ENCODE peak calls at places on chromosomes 2 and 18, in eight cellular contexts. One of them, this sample, is unnamed.

GRCh38 chr2:240426797-240427721 is 8.4 kb upstream of the GPC1 start:
- DNase-seq in fibroblast of lung: peak
- DNase-seq in AG09309: no peak
- DNase-seq in tibial artery: peak
- DNase-seq in cardiac muscle cell: no peak
- DNase-seq in right lobe of liver: peak
- DNase-seq in astrocyte of the spinal cord: peak
- DNase-seq in heart right ventricle: no peak
- DNase-seq in this sample: peak

GRCh38 chr18:37124511-37124910 is 295.6 kb downstream of the KIAA1328 start:
- DNase-seq in tibial artery: no peak
- DNase-seq in AG09309: no peak
- DNase-seq in cardiac muscle cell: no peak
- DNase-seq in fibroblast of lung: peak
- DNase-seq in astrocyte of the spinal cord: peak
- DNase-seq in heart right ventricle: no peak
- DNase-seq in right lobe of liver: no peak
- DNase-seq in this sample: peak

GRCh38 chr18:3279201-3280185 is 17.6 kb downstream of the MYL12B start:
- DNase-seq in right lobe of liver: no peak
- DNase-seq in heart right ventricle: no peak
- DNase-seq in tibial artery: no peak
- DNase-seq in fibroblast of lung: no peak
- DNase-seq in astrocyte of the spinal cord: no peak
- DNase-seq in AG09309: no peak
- DNase-seq in cardiac muscle cell: no peak
- DNase-seq in this sample: no peak

GRCh38 chr2:237955640-237956401 is 11.0 kb upstream of the UBE2F start:
- DNase-seq in right lobe of liver: no peak
- DNase-seq in cardiac muscle cell: no peak
- DNase-seq in heart right ventricle: no peak
- DNase-seq in tibial artery: peak
- DNase-seq in fibroblast of lung: peak
- DNase-seq in AG09309: no peak
- DNase-seq in astrocyte of the spinal cord: no peak
- DNase-seq in this sample: no peak

GRCh38 chr2:150526827-150527226 is 39.4 kb upstream of the RND3 start:
- DNase-seq in cardiac muscle cell: no peak
- DNase-seq in tibial artery: no peak
- DNase-seq in fibroblast of lung: peak
- DNase-seq in astrocyte of the spinal cord: peak
- DNase-seq in AG09309: peak
- DNase-seq in heart right ventricle: no peak
- DNase-seq in right lobe of liver: no peak
- DNase-seq in this sample: peak

GRCh38 chr2:18149660-18150246 is 271.3 kb downstream of the KCNS3 start:
- DNase-seq in AG09309: no peak
- DNase-seq in tibial artery: no peak
- DNase-seq in right lobe of liver: no peak
- DNase-seq in cardiac muscle cell: peak
- DNase-seq in fibroblast of lung: peak
- DNase-seq in heart right ventricle: no peak
- DNase-seq in astrocyte of the spinal cord: peak
- DNase-seq in this sample: peak

GRCh38 chr2:98771771-98772521 is 41.0 kb upstream of the MGAT4A start:
- DNase-seq in astrocyte of the spinal cord: peak
- DNase-seq in right lobe of liver: no peak
- DNase-seq in tibial artery: no peak
- DNase-seq in heart right ventricle: no peak
- DNase-seq in fibroblast of lung: peak
- DNase-seq in AG09309: peak
- DNase-seq in cardiac muscle cell: no peak
- DNase-seq in this sample: peak

GRCh38 chr2:97662895-97663625 is 784 bp downstream of the ACTR1B start:
- DNase-seq in cardiac muscle cell: peak
- DNase-seq in heart right ventricle: peak
- DNase-seq in astrocyte of the spinal cord: peak
- DNase-seq in AG09309: peak
- DNase-seq in fibroblast of lung: peak
- DNase-seq in right lobe of liver: peak
- DNase-seq in tibial artery: peak
- DNase-seq in this sample: peak

GRCh38 chr2:177666408-177666807 is 273.8 kb downstream of the AGPS start:
- DNase-seq in AG09309: no peak
- DNase-seq in right lobe of liver: no peak
- DNase-seq in fibroblast of lung: peak
- DNase-seq in heart right ventricle: no peak
- DNase-seq in astrocyte of the spinal cord: peak
- DNase-seq in cardiac muscle cell: no peak
- DNase-seq in tibial artery: no peak
- DNase-seq in this sample: peak

GRCh38 chr2:237242091-237242536 is 156.4 kb downstream of the COPS8 start:
- DNase-seq in astrocyte of the spinal cord: no peak
- DNase-seq in right lobe of liver: no peak
- DNase-seq in fibroblast of lung: peak
- DNase-seq in AG09309: no peak
- DNase-seq in cardiac muscle cell: no peak
- DNase-seq in heart right ventricle: no peak
- DNase-seq in tibial artery: no peak
- DNase-seq in this sample: peak

GRCh38 chr2:43185146-43185545 is 41.3 kb downstream of the ZFP36L2 start:
- DNase-seq in fibroblast of lung: peak
- DNase-seq in right lobe of liver: no peak
- DNase-seq in astrocyte of the spinal cord: peak
- DNase-seq in tibial artery: no peak
- DNase-seq in cardiac muscle cell: no peak
- DNase-seq in AG09309: no peak
- DNase-seq in heart right ventricle: no peak
- DNase-seq in this sample: no peak

GRCh38 chr2:220704810-220705209 is 867.3 kb downstream of the EPHA4 start:
- DNase-seq in cardiac muscle cell: no peak
- DNase-seq in right lobe of liver: no peak
- DNase-seq in fibroblast of lung: no peak
- DNase-seq in heart right ventricle: no peak
- DNase-seq in tibial artery: no peak
- DNase-seq in astrocyte of the spinal cord: no peak
- DNase-seq in AG09309: no peak
- DNase-seq in this sample: no peak

GRCh38 chr2:132797551-132797950 is 127.5 kb upstream of the LYPD1 start:
- DNase-seq in astrocyte of the spinal cord: peak
- DNase-seq in cardiac muscle cell: no peak
- DNase-seq in tibial artery: no peak
- DNase-seq in heart right ventricle: no peak
- DNase-seq in AG09309: peak
- DNase-seq in fibroblast of lung: peak
- DNase-seq in right lobe of liver: no peak
- DNase-seq in this sample: no peak

GRCh38 chr18:24276994-24277393 is 120.6 kb downstream of the OSBPL1A start:
- DNase-seq in heart right ventricle: no peak
- DNase-seq in fibroblast of lung: no peak
- DNase-seq in astrocyte of the spinal cord: no peak
- DNase-seq in AG09309: no peak
- DNase-seq in tibial artery: no peak
- DNase-seq in right lobe of liver: no peak
- DNase-seq in cardiac muscle cell: no peak
- DNase-seq in this sample: no peak

GRCh38 chr2:157952548-157952947 is 76.4 kb upstream of the ACVR1 start:
- DNase-seq in astrocyte of the spinal cord: no peak
- DNase-seq in right lobe of liver: no peak
- DNase-seq in fibroblast of lung: no peak
- DNase-seq in tibial artery: no peak
- DNase-seq in heart right ventricle: no peak
- DNase-seq in AG09309: no peak
- DNase-seq in cardiac muscle cell: no peak
- DNase-seq in this sample: no peak

GRCh38 chr2:71531522-71532047 is 78.2 kb downstream of the DYSF start:
- DNase-seq in cardiac muscle cell: no peak
- DNase-seq in AG09309: no peak
- DNase-seq in heart right ventricle: no peak
- DNase-seq in tibial artery: peak
- DNase-seq in fibroblast of lung: peak
- DNase-seq in right lobe of liver: no peak
- DNase-seq in astrocyte of the spinal cord: peak
- DNase-seq in this sample: peak

GRCh38 chr2:175871331-175871730 is 130.7 kb downstream of the LNPK start:
- DNase-seq in fibroblast of lung: peak
- DNase-seq in AG09309: peak
- DNase-seq in cardiac muscle cell: no peak
- DNase-seq in right lobe of liver: no peak
- DNase-seq in astrocyte of the spinal cord: no peak
- DNase-seq in heart right ventricle: no peak
- DNase-seq in tibial artery: no peak
- DNase-seq in this sample: peak

GRCh38 chr2:230537531-230537976 is 121.6 kb downstream of the SP100 start:
- DNase-seq in heart right ventricle: no peak
- DNase-seq in AG09309: no peak
- DNase-seq in right lobe of liver: no peak
- DNase-seq in cardiac muscle cell: no peak
- DNase-seq in tibial artery: no peak
- DNase-seq in fibroblast of lung: no peak
- DNase-seq in astrocyte of the spinal cord: no peak
- DNase-seq in this sample: no peak

GRCh38 chr18:49055787-49056186 is 105.0 kb upstream of the SMAD7 start:
- DNase-seq in cardiac muscle cell: no peak
- DNase-seq in heart right ventricle: peak
- DNase-seq in tibial artery: peak
- DNase-seq in astrocyte of the spinal cord: peak
- DNase-seq in right lobe of liver: peak
- DNase-seq in AG09309: peak
- DNase-seq in fibroblast of lung: peak
- DNase-seq in this sample: peak

GRCh38 chr2:219525533-219526232 is 11.4 kb downstream of the ASIC4 start:
- DNase-seq in fibroblast of lung: peak
- DNase-seq in right lobe of liver: no peak
- DNase-seq in tibial artery: no peak
- DNase-seq in AG09309: no peak
- DNase-seq in cardiac muscle cell: peak
- DNase-seq in astrocyte of the spinal cord: no peak
- DNase-seq in heart right ventricle: no peak
- DNase-seq in this sample: no peak

GRCh38 chr18:36535202-36535935 is 237.9 kb downstream of the FHOD3 start:
- DNase-seq in tibial artery: no peak
- DNase-seq in astrocyte of the spinal cord: no peak
- DNase-seq in heart right ventricle: no peak
- DNase-seq in fibroblast of lung: no peak
- DNase-seq in AG09309: no peak
- DNase-seq in right lobe of liver: no peak
- DNase-seq in cardiac muscle cell: no peak
- DNase-seq in this sample: no peak

GRCh38 chr2:233436191-233436581 is 81.9 kb downstream of the DGKD start:
- DNase-seq in fibroblast of lung: no peak
- DNase-seq in cardiac muscle cell: no peak
- DNase-seq in astrocyte of the spinal cord: no peak
- DNase-seq in tibial artery: peak
- DNase-seq in heart right ventricle: no peak
- DNase-seq in right lobe of liver: peak
- DNase-seq in AG09309: no peak
- DNase-seq in this sample: no peak

GRCh38 chr18:40867452-40867851 is 1087.6 kb upstream of the PIK3C3 start:
- DNase-seq in fibroblast of lung: peak
- DNase-seq in heart right ventricle: no peak
- DNase-seq in cardiac muscle cell: no peak
- DNase-seq in tibial artery: no peak
- DNase-seq in right lobe of liver: no peak
- DNase-seq in astrocyte of the spinal cord: peak
- DNase-seq in AG09309: no peak
- DNase-seq in this sample: peak

GRCh38 chr2:63843791-63844190 is 2.1 kb downstream of the UGP2 start:
- DNase-seq in cardiac muscle cell: no peak
- DNase-seq in right lobe of liver: no peak
- DNase-seq in astrocyte of the spinal cord: no peak
- DNase-seq in heart right ventricle: no peak
- DNase-seq in fibroblast of lung: no peak
- DNase-seq in AG09309: no peak
- DNase-seq in tibial artery: no peak
- DNase-seq in this sample: no peak
- H3K4me3 ChIP-seq in cardiac muscle cell: peak
- H3K4me3 ChIP-seq in right lobe of liver: peak
- H3K4me3 ChIP-seq in astrocyte of the spinal cord: no peak
- H3K4me3 ChIP-seq in heart right ventricle: peak
- H3K4me3 ChIP-seq in fibroblast of lung: peak
- H3K4me3 ChIP-seq in AG09309: no peak
- H3K4me3 ChIP-seq in tibial artery: peak
- H3K4me3 ChIP-seq in this sample: peak

GRCh38 chr2:83844490-83844889 is 614.6 kb downstream of the SUCLG1 start:
- DNase-seq in tibial artery: no peak
- DNase-seq in astrocyte of the spinal cord: no peak
- DNase-seq in heart right ventricle: no peak
- DNase-seq in cardiac muscle cell: no peak
- DNase-seq in AG09309: no peak
- DNase-seq in right lobe of liver: no peak
- DNase-seq in fibroblast of lung: no peak
- DNase-seq in this sample: no peak
- TF ChIP-seq CTCF in tibial artery: no peak
- TF ChIP-seq CTCF in astrocyte of the spinal cord: no peak
- TF ChIP-seq CTCF in heart right ventricle: no peak
- TF ChIP-seq CTCF in cardiac muscle cell: no peak
- TF ChIP-seq CTCF in AG09309: no peak
- TF ChIP-seq CTCF in right lobe of liver: no peak
- TF ChIP-seq CTCF in fibroblast of lung: no peak
- TF ChIP-seq CTCF in this sample: no peak

DNA sequence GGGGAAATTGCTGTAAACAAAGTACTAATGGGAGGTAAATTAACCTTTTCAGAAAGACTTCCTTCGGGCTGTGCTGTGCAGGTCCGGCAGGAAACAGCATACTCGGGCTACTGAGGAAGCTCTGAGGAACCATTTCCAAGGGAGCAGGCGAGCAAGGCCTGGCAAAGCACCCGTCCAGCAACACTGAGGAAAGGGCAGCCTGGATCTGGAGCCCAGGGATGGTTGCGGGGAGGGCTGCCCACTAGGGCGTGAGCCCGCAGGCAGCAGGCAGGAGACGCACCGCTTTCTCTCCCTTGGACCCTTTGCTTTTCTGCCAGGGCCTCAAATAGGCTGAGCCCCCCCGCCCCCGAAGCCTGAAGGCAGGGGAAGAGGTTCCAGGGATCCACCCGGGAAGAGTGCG is 89.5 kb downstream of the SOX11 start:
- DNase-seq in right lobe of liver: no peak
- DNase-seq in AG09309: no peak
- DNase-seq in cardiac muscle cell: no peak
- DNase-seq in heart right ventricle: no peak
- DNase-seq in fibroblast of lung: no peak
- DNase-seq in astrocyte of the spinal cord: no peak
- DNase-seq in tibial artery: no peak
- DNase-seq in this sample: no peak
- H3K4me3 ChIP-seq in right lobe of liver: no peak
- H3K4me3 ChIP-seq in AG09309: no peak
- H3K4me3 ChIP-seq in cardiac muscle cell: no peak
- H3K4me3 ChIP-seq in heart right ventricle: no peak
- H3K4me3 ChIP-seq in fibroblast of lung: no peak
- H3K4me3 ChIP-seq in astrocyte of the spinal cord: no peak
- H3K4me3 ChIP-seq in tibial artery: no peak
- H3K4me3 ChIP-seq in this sample: no peak

DNA sequence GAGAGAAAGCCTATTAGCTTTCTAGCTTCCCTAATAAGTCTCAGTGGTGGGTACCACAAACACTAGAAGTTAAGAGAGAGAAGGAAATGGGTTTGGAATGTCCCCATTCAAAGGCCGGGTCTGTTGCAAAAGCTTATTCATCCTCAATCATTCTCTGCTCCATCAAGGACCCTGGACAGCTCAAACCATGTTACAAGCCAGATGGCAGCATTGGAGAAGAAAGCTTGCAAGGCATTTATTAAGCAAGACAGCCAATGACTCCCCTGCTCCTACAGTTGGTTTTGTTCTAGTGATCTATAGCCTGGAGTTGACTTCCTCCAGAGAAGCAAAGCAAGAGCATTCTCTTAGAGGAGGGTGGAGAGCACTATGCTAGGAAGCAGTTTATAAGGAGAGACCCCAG is 86.9 kb upstream of the LMAN1 start:
- DNase-seq in tibial artery: no peak
- DNase-seq in cardiac muscle cell: peak
- DNase-seq in AG09309: peak
- DNase-seq in right lobe of liver: no peak
- DNase-seq in heart right ventricle: no peak
- DNase-seq in astrocyte of the spinal cord: peak
- DNase-seq in fibroblast of lung: peak
- DNase-seq in this sample: peak
- TF ChIP-seq CTCF in tibial artery: no peak
- TF ChIP-seq CTCF in cardiac muscle cell: peak
- TF ChIP-seq CTCF in AG09309: no peak
- TF ChIP-seq CTCF in right lobe of liver: no peak
- TF ChIP-seq CTCF in heart right ventricle: no peak
- TF ChIP-seq CTCF in astrocyte of the spinal cord: no peak
- TF ChIP-seq CTCF in fibroblast of lung: no peak
- TF ChIP-seq CTCF in this sample: no peak